ENCODE peak calls at places on chromosomes 4 and X, in six cellular contexts. C, N, U, I, E and L are unnamed samples.

GRCh38 chr4:3307060-3307459 is 14.2 kb downstream of the RGS12 start:
- DNase-seq in N (no peak), E (no peak), C (no peak), U (no peak), I (no peak), L (no peak)

GRCh38 chr4:74539043-74539790 is 94.3 kb downstream of the AREG start:
- DNase-seq in E (no peak), N (peak; percentile 39), U (no peak), C (no peak), I (no peak), L (no peak)

GRCh38 chr4:165748321-165748720 is 124.7 kb upstream of the TLL1 start:
- DNase-seq in E (no peak), C (no peak), N (no peak), I (no peak), U (no peak), L (no peak)

GRCh38 chrX:51891821-51892551 is 1.4 kb upstream of the MAGED1 start:
- DNase-seq in N (no peak), E (no peak), C (no peak), I (no peak), U (no peak), L (no peak)

GRCh38 chr4:53040459-53040815 is 178.3 kb downstream of the RASL11B start:
- DNase-seq in C (no peak), N (no peak), I (no peak), E (no peak), U (no peak), L (no peak)

GRCh38 chr4:135485371-135485770 is 1283.8 kb upstream of the PABPC4L start:
- DNase-seq in E (no peak), C (no peak), U (no peak), N (no peak), I (no peak), L (no peak)

GRCh38 chr4:112127048-112127637 is 18.1 kb upstream of the FAM241A start:
- DNase-seq in I (no peak), N (no peak), E (no peak), C (no peak), U (no peak), L (no peak)

GRCh38 chrX:149472620-149473019 is 32.5 kb downstream of the IDS start:
- DNase-seq in E (no peak), C (no peak), U (no peak), N (no peak), I (no peak), L (no peak)

GRCh38 chr4:113781439-113782040 is 20.0 kb upstream of the CAMK2D start:
- DNase-seq in N (no peak), E (no peak), I (no peak), C (no peak), U (no peak), L (no peak)

GRCh38 chr4:152321408-152321807 is 214.5 kb downstream of the FBXW7 start:
- DNase-seq in U (no peak), C (no peak), I (no peak), E (no peak), N (no peak), L (no peak)

GRCh38 chrX:47723689-47724088 is 64.7 kb upstream of the UXT start:
- DNase-seq in I (no peak), C (no peak), E (peak; percentile 53), U (peak; percentile 15), N (peak; percentile 3), L (no peak)

GRCh38 chr4:86730310-86730709 is 118.9 kb downstream of the SLC10A6 start:
- DNase-seq in N (peak; percentile 5), I (no peak), C (no peak), U (no peak), E (peak; percentile 59), L (no peak)

GRCh38 chr4:8044699-8045098 is 105.0 kb upstream of the AFAP1 start:
- DNase-seq in E (no peak), C (no peak), I (no peak), U (no peak), N (no peak), L (no peak)

GRCh38 chr4:183887351-183887750 is 17.8 kb upstream of the STOX2 start:
- DNase-seq in E (no peak), I (no peak), C (no peak), U (no peak), N (no peak), L (no peak)
- TF ChIP-seq TAF1 in E (no peak), I (no peak), C (no peak), U (no peak), N (no peak), L (no peak)

DNA sequence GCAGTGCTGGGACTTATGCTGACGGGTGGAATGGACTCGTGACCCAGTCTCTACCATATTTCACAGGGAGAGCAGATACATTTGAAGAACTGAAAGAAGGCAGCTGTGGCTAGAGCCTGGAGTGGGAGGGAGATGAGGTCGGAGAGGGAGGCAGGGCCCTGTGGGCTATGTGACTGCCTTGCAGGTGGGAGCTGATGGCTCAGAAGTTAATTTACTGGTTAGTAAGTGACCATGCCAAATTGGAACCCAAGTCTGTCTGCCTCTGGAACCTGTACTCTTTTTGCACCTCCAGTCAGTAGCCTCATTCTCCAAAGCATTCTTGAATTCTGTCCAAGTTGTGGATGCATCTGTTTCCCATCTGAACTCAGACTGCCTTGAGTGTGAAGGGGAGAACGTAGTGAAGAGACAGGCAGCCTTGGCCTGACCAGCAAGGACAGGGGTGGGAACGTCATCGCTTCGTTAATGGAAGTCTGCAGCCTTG is 92.3 kb downstream of the REPS2 start:
- DNase-seq in E (no peak), C (no peak), N (no peak), I (no peak), U (no peak), L (no peak)
- TF ChIP-seq POLR2AphosphoS5 in E (no peak), C (no peak), N (no peak), I (no peak), U (no peak), L (no peak)

GRCh38 chrX:119871599-119872395 is at the start of the genes NDUFA1 and RNF113A:
- DNase-seq in I (peak; percentile 59), C (peak; percentile 46), E (peak; percentile 74), U (peak; percentile 77), N (peak; percentile 76), L (peak; percentile 68)
- TF ChIP-seq POLR2A in I (peak; percentile 96), C (peak; percentile 82), E (peak; percentile 64), U (peak; percentile 91), N (peak; percentile 86), L (peak; percentile 87)

GRCh38 chr4:182235016-182235415 is 8.2 kb upstream of the TENM3 start:
- DNase-seq in U (no peak), N (no peak), I (no peak), E (no peak), C (no peak), L (no peak)

GRCh38 chr4:182230256-182230655 is 12.9 kb upstream of the TENM3 start:
- DNase-seq in E (no peak), N (no peak), I (no peak), C (no peak), U (no peak), L (no peak)

GRCh38 chr4:182231080-182231479 is 12.1 kb upstream of the TENM3 start:
- DNase-seq in N (no peak), E (no peak), C (no peak), U (no peak), I (no peak), L (no peak)

GRCh38 chr4:182227611-182228010 is 15.6 kb upstream of the TENM3 start:
- DNase-seq in E (no peak), C (no peak), U (no peak), N (no peak), I (no peak), L (no peak)

DNA sequence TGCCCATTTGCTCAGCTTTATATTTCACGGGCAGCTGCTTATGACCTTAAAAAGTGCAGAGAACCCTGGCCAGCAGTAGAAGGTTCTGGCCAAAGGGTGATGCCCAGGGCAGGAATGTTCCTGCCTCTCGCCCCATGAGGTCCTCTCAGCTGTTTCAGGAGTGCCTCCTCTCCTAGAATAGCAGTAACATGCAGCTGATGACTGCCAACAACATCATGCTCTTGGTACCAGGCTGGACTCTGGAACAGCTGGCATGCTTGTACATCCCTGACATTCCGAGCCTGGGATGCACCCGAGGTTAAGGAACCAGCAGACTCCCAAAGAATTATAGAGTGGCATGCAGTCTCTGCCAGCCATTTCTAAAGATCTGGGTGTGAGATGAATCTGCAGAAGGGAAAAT is 11.7 kb upstream of the TENM3 start:
- DNase-seq in I (no peak), E (no peak), N (no peak), C (no peak), U (no peak), L (no peak)
- TF ChIP-seq TAF1 in I (no peak), E (no peak), N (no peak), C (no peak), U (no peak), L (no peak)

GRCh38 chr4:145938618-145939177 is at the start of gene ZNF827:
- DNase-seq in U (no peak), E (peak; percentile 65), N (peak; percentile 77), I (peak; percentile 49), C (no peak), L (no peak)
- TF ChIP-seq POLR2AphosphoS5 in U (no peak), E (peak; percentile 70), N (no peak), I (peak; percentile 81), C (peak; percentile 38), L (peak; percentile 51)